ENCODE peak calls at places on chromosomes 3 and 15, in four cellular contexts. J, C, Q and P are unnamed samples.

GRCh38 chr3:11705049-11705448 is 61.3 kb upstream of the VGLL4 start:
- DNase-seq in Q (no peak), J (no peak), C (no peak), P (no peak)

GRCh38 chr15:100879461-100880138 is at the start of gene ALDH1A3:
- DNase-seq in Q (peak), J (no peak), C (no peak), P (peak)

GRCh38 chr15:48962662-48963523 is 826 bp downstream of the SHC4 start:
- DNase-seq in C (no peak), Q (no peak), J (no peak), P (no peak)

GRCh38 chr3:31142139-31142538 is 247.7 kb upstream of the GADL1 start:
- DNase-seq in Q (no peak), J (no peak), C (no peak), P (no peak)

GRCh38 chr3:43747641-43748040 is 56.9 kb downstream of the ABHD5 start:
- DNase-seq in C (no peak), J (no peak), Q (no peak), P (no peak)

GRCh38 chr15:42048080-42048820 is 27.4 kb upstream of the PLA2G4E start:
- DNase-seq in J (no peak), Q (no peak), C (no peak), P (no peak)

GRCh38 chr15:42273900-42274692 is 863 bp upstream of the TMEM87A start:
- DNase-seq in J (peak), Q (peak), C (peak), P (peak)

GRCh38 chr15:98455899-98456298 is 192.4 kb upstream of the IGF1R start:
- DNase-seq in J (no peak), C (no peak), Q (no peak), P (no peak)

GRCh38 chr3:69896095-69896494 is 103.4 kb upstream of the SAMMSON start:
- DNase-seq in C (no peak), Q (no peak), J (no peak), P (no peak)

GRCh38 chr3:8560608-8561007 is 59.0 kb downstream of the LMCD1 start:
- DNase-seq in C (no peak), Q (no peak), J (no peak), P (no peak)

GRCh38 chr15:44010114-44010513 is 183.3 kb downstream of the WDR76 start:
- DNase-seq in J (no peak), Q (no peak), C (no peak), P (no peak)

GRCh38 chr3:37608061-37608702 is 253.5 kb upstream of the CTDSPL start:
- DNase-seq in Q (peak), J (no peak), C (no peak), P (no peak)

GRCh38 chr3:64161481-64161952 is 63.7 kb downstream of the PRICKLE2 start:
- DNase-seq in Q (no peak), C (no peak), J (no peak), P (no peak)

GRCh38 chr15:65209701-65210643 is 1.3 kb downstream of the CILP start:
- DNase-seq in J (no peak), C (no peak), Q (no peak), P (no peak)

GRCh38 chr3:40387001-40387894 is at the start of gene ENTPD3:
- DNase-seq in J (no peak), C (no peak), Q (peak), P (peak)

GRCh38 chr3:172040078-172040975 is 949 bp downstream of the FNDC3B start:
- DNase-seq in C (no peak), Q (peak), J (peak), P (peak)

GRCh38 chr15:64426845-64427465 is 33.4 kb upstream of the ZNF609 start:
- DNase-seq in C (no peak), Q (peak), J (no peak), P (no peak)

GRCh38 chr15:90132437-90132836 is 30.2 kb upstream of the IDH2 start:
- DNase-seq in C (no peak), J (no peak), Q (no peak), P (no peak)

GRCh38 chr3:66398228-66399025 is 102.4 kb downstream of the LRIG1 start:
- DNase-seq in Q (no peak), J (no peak), C (no peak), P (no peak)